ENCODE peak calls at places on chromosomes 3 and 15, in ten cellular contexts. O is GM23338; E is SW 1271; I is stimulated activated CD8-positive, alpha-beta memory T cell treated with anti-CD3 and anti-CD28 coated beads, Interleukin-2, amount 100 ng/mL, for 1 hour; W is stimulated activated effector memory CD8-positive, alpha-beta T cell treated with anti-CD3 and anti-CD28 coated beads, Interleukin-12 subunit alpha, Interleukin-12 subunit beta, amount 100 ng/mL, for 72 hours; Y is breast epithelium; L is activated CD4-positive, alpha-beta T cell treated with anti-CD3 and anti-CD28 coated beads, Interleukin-2, amount 50 U/mL, for 1 hour; Q is activated T-cell treated with anti-CD3 and anti-CD28 coated beads for 1 hour; J is right atrium auricular region; A is myocyte. B is an unnamed sample.

GRCh38 chr3:65551945-65552344 is 486.8 kb downstream of the MAGI1 start:
- DNase-seq in A (no peak), J (no peak), W (no peak), E (no peak), O (no peak), Y (no peak), L (no peak), I (no peak), Q (no peak), B (no peak)

GRCh38 chr3:109257269-109257668 is 59.0 kb downstream of the DPPA2 start:
- DNase-seq in J (no peak), I (no peak), W (no peak), Y (no peak), A (peak; percentile 1), L (no peak), O (no peak), Q (no peak), E (no peak), B (no peak)

GRCh38 chr15:99441871-99442267 is 123.9 kb upstream of the MEF2A start:
- DNase-seq in E (no peak), W (no peak), Y (no peak), O (no peak), Q (no peak), A (no peak), L (no peak), I (no peak), J (peak; percentile 57), B (no peak)

GRCh38 chr3:186315581-186316354 is 46.3 kb downstream of the DGKG start:
- DNase-seq in Q (no peak), O (no peak), L (no peak), J (no peak), I (no peak), Y (no peak), W (no peak), E (no peak), A (peak; percentile 9), B (no peak)

GRCh38 chr15:65960586-65960985 is 91.3 kb downstream of the RAB11A start:
- DNase-seq in Y (no peak), E (no peak), L (no peak), I (no peak), W (no peak), J (no peak), A (no peak), Q (no peak), O (no peak), B (no peak)

GRCh38 chr3:197001106-197001971 is 28.3 kb downstream of the MELTF start:
- DNase-seq in E (no peak), I (no peak), W (no peak), L (no peak), A (no peak), Q (no peak), Y (no peak), J (no peak), O (no peak), B (no peak)

GRCh38 chr3:79906106-79906505 is 138.3 kb upstream of the ROBO1 start:
- DNase-seq in O (no peak), J (no peak), Y (no peak), W (no peak), E (no peak), L (no peak), I (no peak), A (peak; percentile 2), Q (no peak), B (no peak)

GRCh38 chr15:78034495-78035191 is 42.9 kb downstream of the TBC1D2B start:
- DNase-seq in Y (no peak), J (no peak), A (peak; percentile 30), L (peak; percentile 80), Q (peak; percentile 65), E (no peak), W (peak; percentile 60), O (no peak), I (peak; percentile 63), B (peak; percentile 61)

GRCh38 chr15:49902791-49903481 is 216.1 kb downstream of the ATP8B4 start:
- DNase-seq in E (no peak), Y (no peak), I (no peak), Q (no peak), A (peak; percentile 47), L (no peak), W (no peak), O (no peak), J (no peak), B (no peak)

GRCh38 chr3:136734382-136735070 is 17.7 kb downstream of the STAG1 start:
- DNase-seq in W (no peak), A (no peak), I (no peak), Q (no peak), Y (no peak), E (no peak), O (peak; percentile 42), J (no peak), L (no peak), B (no peak)

GRCh38 chr15:66704019-66704782 is 2.2 kb downstream of the SMAD6 start:
- DNase-seq in W (no peak), I (no peak), E (no peak), O (no peak), Q (no peak), A (no peak), Y (no peak), J (no peak), L (no peak), B (no peak)

GRCh38 chr3:72896996-72897757 is 9.3 kb downstream of the GXYLT2 start:
- DNase-seq in Y (no peak), L (no peak), O (no peak), W (no peak), E (no peak), J (no peak), A (no peak), Q (no peak), I (no peak), B (no peak)

GRCh38 chr3:9685216-9686049 is 18.2 kb upstream of the CPNE9 start:
- DNase-seq in Q (no peak), I (no peak), O (no peak), Y (no peak), W (no peak), J (no peak), L (no peak), A (no peak), E (no peak), B (no peak)

GRCh38 chr3:126267169-126267975 is 87.0 kb upstream of the ALDH1L1 start:
- DNase-seq in E (peak; percentile 42), J (peak; percentile 93), W (no peak), Y (no peak), I (no peak), Q (no peak), A (peak; percentile 75), O (peak; percentile 96), L (no peak), B (no peak)

GRCh38 chr15:81024265-81024875 is 23.6 kb downstream of the TLNRD1 start:
- DNase-seq in A (peak; percentile 17), W (no peak), Y (no peak), O (peak; percentile 10), J (no peak), L (no peak), I (no peak), Q (no peak), E (no peak), B (no peak)

GRCh38 chr3:179322481-179323196 is at the start of gene ZNF639:
- DNase-seq in A (peak; percentile 91), E (peak; percentile 55), L (peak; percentile 82), O (peak; percentile 93), W (peak; percentile 80), Q (peak; percentile 76), Y (peak; percentile 58), J (peak; percentile 80), I (peak; percentile 68), B (peak; percentile 68)

GRCh38 chr3:133424937-133425869 is 25.3 kb downstream of the BFSP2 start:
- DNase-seq in J (no peak), Q (no peak), E (no peak), O (peak; percentile 16), L (no peak), A (no peak), I (no peak), Y (no peak), W (no peak), B (no peak)

GRCh38 chr3:73893089-73893488 is 268.3 kb upstream of the PDZRN3 start:
- DNase-seq in O (no peak), J (no peak), W (no peak), Q (no peak), A (no peak), Y (no peak), E (no peak), L (no peak), I (no peak), B (no peak)

GRCh38 chr3:100775669-100776068 is 66.4 kb downstream of the TFG start:
- DNase-seq in J (no peak), Y (no peak), E (no peak), W (no peak), I (no peak), L (no peak), O (no peak), Q (no peak), A (no peak), B (no peak)

GRCh38 chr15:75981149-75981815 is 30.9 kb downstream of the NRG4 start:
- DNase-seq in J (no peak), O (no peak), Q (no peak), I (no peak), W (no peak), Y (no peak), E (no peak), L (no peak), A (no peak), B (no peak)

GRCh38 chr15:74157868-74158827 is 15.4 kb upstream of the ISLR start:
- DNase-seq in Y (no peak), L (no peak), J (no peak), Q (no peak), A (no peak), W (no peak), O (no peak), I (no peak), E (no peak), B (no peak)

GRCh38 chr3:13166243-13167063 is 93.2 kb upstream of the IQSEC1 start:
- DNase-seq in W (no peak), I (no peak), L (no peak), O (no peak), J (no peak), Y (peak; percentile 24), Q (no peak), A (no peak), E (no peak), B (no peak)

GRCh38 chr15:26318689-26319088 is 454.2 kb downstream of the GABRB3 start:
- DNase-seq in L (no peak), Q (no peak), A (no peak), J (no peak), W (no peak), O (no peak), I (no peak), Y (no peak), E (no peak), B (no peak)

GRCh38 chr3:10530241-10530640 is 24.9 kb upstream of the ATP2B2 start:
- DNase-seq in W (no peak), A (no peak), Y (peak; percentile 37), Q (no peak), E (no peak), J (no peak), L (no peak), O (no peak), I (no peak), B (no peak)

GRCh38 chr15:68312701-68313204 is 35.2 kb downstream of the FEM1B start:
- DNase-seq in O (no peak), W (no peak), L (no peak), A (no peak), Y (peak; percentile 44), E (no peak), J (peak; percentile 57), I (no peak), Q (no peak), B (no peak)